ENCODE peak calls at places on chromosomes 5 and 9, in nine cellular contexts. F is activated CD8-positive, alpha-beta memory T cell treated with anti-CD3 and anti-CD28 coated beads, Interleukin-2, amount 10 ng/mL, durations not matched to agents 7 days and 5 days; R is RCC 7860; N is HCT116; X is GDM1; P is HepG2; K is stimulated activated CD4-positive, alpha-beta T cell treated with anti-CD3 and anti-CD28 coated beads, Interleukin-15, amount 100 ng/mL, for 24 hours; E is NCI-H1436 treated with DMSO at 0.1 percent for 48 hours; Q is endothelial cell of umbilical vein. C is an unnamed sample.

GRCh38 chr9:126965541-126966428 is 51.2 kb downstream of the RALGPS1 start:
- DNase-seq in E (no peak), Q (peak; percentile 82), P (peak; percentile 30), F (peak; percentile 60), N (peak; percentile 38), X (no peak), K (peak; percentile 53), R (peak; percentile 51), C (peak; percentile 71)

GRCh38 chr9:132023409-132024180 is 56.1 kb downstream of the MED27 start:
- DNase-seq in P (no peak), K (no peak), X (no peak), E (no peak), N (no peak), F (no peak), Q (no peak), R (no peak), C (no peak)

GRCh38 chr5:148733601-148734438 is 79.5 kb upstream of the HTR4 start:
- DNase-seq in Q (peak; percentile 83), N (peak; percentile 78), K (peak; percentile 83), X (peak; percentile 25), P (peak; percentile 66), E (no peak), F (peak; percentile 86), R (peak; percentile 52), C (no peak)

GRCh38 chr9:137658778-137659177 is 40.0 kb downstream of the EHMT1 start:
- DNase-seq in P (no peak), E (no peak), K (no peak), Q (no peak), X (no peak), N (no peak), R (no peak), F (no peak), C (no peak)

GRCh38 chr5:178227138-178227659 is 5.4 kb downstream of the PHYKPL start:
- DNase-seq in E (no peak), K (no peak), F (no peak), R (no peak), X (no peak), P (no peak), Q (no peak), N (no peak), C (no peak)

GRCh38 chr5:142301487-142302035 is 23.3 kb downstream of the SPRY4 start:
- DNase-seq in X (no peak), P (no peak), Q (no peak), E (no peak), F (peak; percentile 70), R (no peak), K (no peak), N (no peak), C (no peak)

GRCh38 chr9:92612292-92612691 is 57.6 kb downstream of the IPPK start:
- DNase-seq in P (no peak), N (no peak), E (no peak), K (no peak), Q (no peak), F (no peak), X (no peak), R (no peak), C (no peak)

GRCh38 chr5:141992349-141992963 is 20.4 kb downstream of the GNPDA1 start:
- DNase-seq in K (peak; percentile 86), Q (peak; percentile 72), X (peak; percentile 9), N (no peak), P (peak; percentile 55), R (peak; percentile 42), E (no peak), F (peak; percentile 84), C (peak; percentile 38)

GRCh38 chr9:21689851-21690250 is 112.6 kb upstream of the MTAP start:
- DNase-seq in E (no peak), R (no peak), F (no peak), X (no peak), Q (no peak), K (no peak), N (no peak), P (no peak), C (no peak)